ENCODE peak calls at places on chromosomes 4 and X, in six cellular contexts. T is K562; Q is CD4-positive, alpha-beta T cell; L is endothelial cell; R is spleen; V is astrocyte. K is an unnamed sample.

GRCh38 chrX:50081282-50081955 is 119.4 kb downstream of the AKAP4 start:
- DNase-seq in V (no peak), T (no peak), Q (no peak), R (no peak), L (peak; percentile 23), K (peak; percentile 8)

GRCh38 chrX:17613979-17614572 is 123.2 kb upstream of the SCML1 start:
- DNase-seq in Q (no peak), T (no peak), V (peak; percentile 84), L (no peak), R (no peak), K (peak; percentile 24)

GRCh38 chrX:15930585-15930984 is 76.0 kb upstream of the AP1S2 start:
- DNase-seq in V (peak; percentile 32), R (no peak), L (no peak), Q (no peak), T (no peak), K (no peak)

GRCh38 chr4:37892641-37893040 is 1.8 kb downstream of the TBC1D1 start:
- DNase-seq in L (no peak), Q (peak; percentile 26), T (no peak), R (peak; percentile 86), V (no peak), K (peak; percentile 78)

GRCh38 chr4:7781361-7781760 is 158.3 kb downstream of the AFAP1 start:
- DNase-seq in T (peak; percentile 26), R (peak; percentile 65), V (peak; percentile 78), L (peak; percentile 37), Q (no peak), K (no peak)

GRCh38 chr4:152220201-152220666 is 315.7 kb downstream of the FBXW7 start:
- DNase-seq in V (peak; percentile 58), T (no peak), L (no peak), R (no peak), Q (no peak), K (peak; percentile 37)

GRCh38 chrX:131746491-131746968 is 202.7 kb downstream of the OR13H1 start:
- DNase-seq in L (no peak), V (peak; percentile 57), Q (no peak), R (peak; percentile 88), T (peak; percentile 40), K (no peak)

GRCh38 chrX:2492536-2493218 is 8.1 kb downstream of the DHRSX start:
- DNase-seq in L (no peak), Q (no peak), V (no peak), R (peak; percentile 67), T (no peak), K (no peak)

GRCh38 chrX:41407816-41408215 is 39.3 kb upstream of the NYX start:
- DNase-seq in L (no peak), Q (no peak), T (no peak), R (no peak), V (no peak), K (no peak)

GRCh38 chrX:115067812-115068211 is 50.4 kb upstream of the IL13RA2 start:
- DNase-seq in T (no peak), V (no peak), R (no peak), L (no peak), Q (no peak), K (no peak)

GRCh38 chr4:56215138-56215793 is 172.0 kb downstream of the AASDH start:
- DNase-seq in L (no peak), Q (no peak), V (no peak), T (no peak), R (no peak), K (no peak)

GRCh38 chr4:179666226-179666625 is 2224.0 kb upstream of the AGA start:
- DNase-seq in V (no peak), Q (no peak), T (no peak), L (no peak), R (no peak), K (no peak)

GRCh38 chr4:81481151-81481550 is 9.4 kb upstream of the RASGEF1B start:
- DNase-seq in L (no peak), T (no peak), V (no peak), R (no peak), Q (no peak), K (no peak)

GRCh38 chr4:53061467-53061866 is 199.3 kb downstream of the RASL11B start:
- DNase-seq in T (no peak), V (no peak), R (no peak), L (no peak), Q (no peak), K (no peak)

GRCh38 chr4:31365006-31365690 is 645.0 kb downstream of the PCDH7 start:
- DNase-seq in T (no peak), R (no peak), V (peak; percentile 36), L (no peak), Q (no peak), K (no peak)

GRCh38 chr4:109801895-109802319 is at the start of gene CFI:
- DNase-seq in R (no peak), T (no peak), V (peak; percentile 88), L (no peak), Q (no peak), K (no peak)

GRCh38 chr4:182208651-182209050 is 34.6 kb upstream of the TENM3 start:
- DNase-seq in V (no peak), L (no peak), R (no peak), T (no peak), Q (no peak), K (no peak)

GRCh38 chr4:5784021-5784420 is 73.0 kb downstream of the EVC start:
- DNase-seq in T (no peak), Q (no peak), L (no peak), V (no peak), R (no peak), K (no peak)

GRCh38 chrX:153665726-153666306 is 7.8 kb downstream of the PNCK start:
- DNase-seq in Q (no peak), T (no peak), L (no peak), R (no peak), V (no peak), K (no peak)

GRCh38 chr4:95694411-95694810 is 145.5 kb upstream of the PDHA2 start:
- DNase-seq in V (no peak), R (no peak), Q (no peak), L (no peak), T (no peak), K (no peak)

DNA sequence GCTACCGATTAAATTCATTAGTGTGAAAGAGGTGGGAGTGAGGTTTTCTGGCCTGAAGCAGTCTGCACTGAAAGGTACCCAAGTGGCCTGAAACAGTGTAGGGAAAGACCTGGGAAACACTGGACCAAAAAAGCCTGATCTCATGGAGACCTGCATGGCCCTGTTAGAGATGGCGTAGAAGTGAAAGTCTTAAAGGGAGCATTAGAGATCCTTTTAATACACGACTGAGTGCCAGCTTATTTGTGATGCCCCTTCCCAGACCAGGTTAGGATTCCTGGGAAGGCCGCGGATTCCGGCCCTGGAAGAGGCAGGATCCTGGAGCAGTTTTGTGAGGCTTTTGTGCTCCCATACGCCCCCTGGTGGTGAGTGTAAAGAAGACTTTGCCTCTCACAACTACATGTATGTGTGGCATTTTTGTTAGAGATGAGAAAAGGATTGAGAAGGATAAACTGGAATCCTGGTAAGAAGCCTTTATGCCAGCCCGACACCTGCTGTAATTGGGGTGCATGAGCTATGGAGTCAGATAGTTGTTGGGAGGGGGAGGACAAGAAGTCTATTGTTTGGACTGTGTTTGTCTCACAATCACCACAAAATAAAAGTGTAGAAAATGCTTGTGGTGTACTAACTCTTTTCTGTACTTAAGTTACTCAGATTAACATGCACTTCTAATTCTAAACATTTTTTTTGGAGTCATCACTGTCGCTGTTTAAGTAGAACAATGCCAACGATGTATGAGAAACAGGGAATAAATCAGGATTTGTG is 54.0 kb downstream of the JADE1 start:
- DNase-seq in V (peak; percentile 51), R (peak; percentile 79), T (peak; percentile 67), Q (peak; percentile 63), L (peak; percentile 90), K (peak; percentile 66)
- TF ChIP-seq CTCF in V (peak; percentile 91), R (peak; percentile 77), T (peak; percentile 58), Q (peak; percentile 98), L (peak; percentile 96), K (peak; percentile 94)

GRCh38 chrX:10603612-10604011 is 16.8 kb downstream of the MID1 start:
- DNase-seq in L (no peak), R (no peak), Q (no peak), V (no peak), T (no peak), K (no peak)
- TF ChIP-seq CTCF in L (no peak), R (no peak), Q (no peak), V (no peak), T (no peak), K (no peak)

DNA sequence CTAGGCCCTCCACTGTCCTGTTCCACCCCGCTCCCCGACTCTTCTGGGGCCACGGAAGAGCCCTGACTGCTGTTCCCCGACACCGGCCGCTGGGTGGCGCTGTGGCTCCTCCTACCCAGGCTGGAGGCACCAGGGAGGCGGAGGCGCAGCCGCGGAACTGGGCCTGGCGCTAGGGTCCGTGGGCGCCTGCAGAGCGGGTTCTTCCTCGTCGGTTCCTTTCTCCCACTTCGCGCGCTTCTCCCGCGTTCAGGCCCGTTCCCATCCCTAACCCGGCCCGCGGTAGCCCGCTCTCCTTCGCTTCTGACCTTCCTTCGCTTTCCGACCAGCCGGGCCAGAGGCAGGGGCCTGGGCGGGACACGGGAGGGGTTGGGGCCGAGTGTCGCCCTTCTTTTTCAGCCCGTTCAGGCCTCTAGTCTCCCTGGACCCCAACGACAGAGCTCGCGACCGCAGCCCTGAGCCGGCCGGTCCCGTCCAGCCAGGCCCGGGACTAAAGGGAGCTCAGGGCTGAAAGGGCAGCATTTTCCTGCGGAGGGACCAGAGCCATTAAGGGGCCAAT is 34.3 kb downstream of the NALF2 start:
- DNase-seq in Q (peak; percentile 71), L (peak; percentile 78), V (no peak), R (peak; percentile 91), T (peak; percentile 77), K (peak; percentile 71)
- TF ChIP-seq CTCF in Q (peak; percentile 45), L (peak; percentile 64), V (peak; percentile 27), R (peak; percentile 71), T (peak; percentile 84), K (peak; percentile 53)

GRCh38 chr4:121822047-121822446 is 1.6 kb downstream of the CCNA2 start:
- DNase-seq in L (no peak), Q (no peak), V (no peak), T (no peak), R (no peak), K (no peak)

GRCh38 chr4:121823505-121824170 is at the start of gene CCNA2:
- DNase-seq in R (peak; percentile 97), V (peak; percentile 90), L (peak; percentile 92), Q (peak; percentile 93), T (peak; percentile 93), K (peak; percentile 99)

GRCh38 chr4:121824950-121825349 is 1.3 kb upstream of the CCNA2 start:
- DNase-seq in Q (no peak), T (no peak), L (no peak), R (no peak), V (no peak), K (no peak)

GRCh38 chr4:121824171-121824527 is 466 bp upstream of the CCNA2 start:
- DNase-seq in V (no peak), T (no peak), L (no peak), R (no peak), Q (no peak), K (no peak)

DNA sequence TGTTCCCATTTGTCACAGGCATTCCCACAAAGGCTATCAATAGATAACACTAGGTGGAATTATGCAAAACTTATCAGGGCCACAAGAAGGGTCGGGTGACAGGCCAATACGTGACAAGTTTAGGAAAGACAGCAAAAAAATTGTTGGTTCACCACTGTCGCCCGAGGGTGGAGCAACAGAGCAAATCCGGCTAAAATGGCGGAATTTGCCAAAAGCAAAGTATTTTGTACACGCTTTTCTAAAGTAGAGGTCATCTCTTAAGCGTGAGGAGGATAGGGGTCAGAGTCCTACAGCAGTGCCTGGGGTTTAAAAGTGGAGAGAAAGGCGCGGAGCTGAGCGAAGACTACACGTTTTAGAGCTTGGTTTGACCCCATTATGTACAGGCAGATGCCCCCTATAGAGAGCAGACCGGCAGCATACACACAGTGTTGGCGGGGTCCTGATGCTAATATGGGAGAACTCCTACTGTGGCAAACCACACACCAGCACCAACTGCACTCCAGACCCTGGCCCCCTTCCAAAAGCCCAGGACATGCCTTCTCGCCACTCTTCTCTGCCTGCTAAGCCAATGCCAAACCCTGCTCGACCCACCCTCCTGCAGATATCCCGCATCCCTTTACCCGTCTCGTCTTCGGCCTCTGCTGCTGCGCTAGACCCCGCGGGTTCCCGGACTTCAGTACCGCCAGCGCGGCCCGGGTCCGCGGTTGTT is 733 bp downstream of the CCNA2 start:
- DNase-seq in V (peak; percentile 18), Q (peak; percentile 4), R (no peak), L (peak; percentile 36), T (peak; percentile 58), K (peak; percentile 64)
- TF ChIP-seq CTCF in V (peak; percentile 2), Q (peak; percentile 15), R (no peak), L (peak; percentile 18), T (peak; percentile 25), K (no peak)

K was measured in activated CD8-positive, alpha-beta T cell treated with anti-CD3 and anti-CD28 coated beads for 36 hours.